ENCODE peak calls at places on chromosomes 12 and 14, in nine cellular contexts. Y is EH; I is CD8-positive, alpha-beta memory T cell; U is SW480; F is glutamatergic neuron; D is A549; G is A172; E is AG04450; Q is cardiac fibroblast. W is an unnamed sample.

GRCh38 chr14:68014771-68015170 is 195.2 kb downstream of the RAD51B start:
- DNase-seq in G (no peak), Q (no peak), E (no peak), I (no peak), Y (no peak), U (no peak), D (no peak), F (no peak), W (no peak)

GRCh38 chr12:15601210-15601800 is 187.9 kb downstream of the EPS8 start:
- DNase-seq in D (peak; percentile 62), I (no peak), Y (peak; percentile 85), F (no peak), U (no peak), Q (peak; percentile 96), G (peak; percentile 21), E (peak; percentile 39), W (peak; percentile 92)

GRCh38 chr12:104570174-104570907 is 113.6 kb downstream of the CHST11 start:
- DNase-seq in F (no peak), I (no peak), G (no peak), U (no peak), E (no peak), D (no peak), Q (no peak), Y (no peak), W (no peak)

GRCh38 chr14:61033851-61034250 is 52.8 kb downstream of the SLC38A6 start:
- DNase-seq in I (no peak), Q (peak; percentile 27), F (no peak), Y (peak; percentile 64), U (no peak), G (no peak), D (no peak), E (no peak), W (peak; percentile 46)

GRCh38 chr14:103428732-103429556 is 43.7 kb downstream of the MARK3 start:
- DNase-seq in I (no peak), E (no peak), F (no peak), Y (no peak), G (no peak), U (no peak), Q (no peak), D (no peak), W (peak; percentile 46)

GRCh38 chr12:76346798-76347420 is 1.3 kb downstream of the BBS10 start:
- DNase-seq in G (peak; percentile 69), I (no peak), F (no peak), U (peak; percentile 64), Y (peak; percentile 80), E (no peak), Q (peak; percentile 81), D (no peak), W (peak; percentile 85)

GRCh38 chr12:27462851-27463250 is 16.3 kb downstream of the SMCO2 start:
- DNase-seq in G (peak; percentile 6), D (no peak), I (no peak), U (no peak), Y (no peak), F (peak; percentile 78), E (no peak), Q (peak; percentile 27), W (no peak)

GRCh38 chr12:15496738-15497137 is 174.4 kb downstream of the PTPRO start:
- DNase-seq in E (no peak), Q (no peak), F (no peak), Y (no peak), I (no peak), G (no peak), U (no peak), D (no peak), W (no peak)

GRCh38 chr14:22737052-22737451 is 29.4 kb upstream of the OXA1L start:
- DNase-seq in I (no peak), U (no peak), Y (no peak), G (no peak), Q (no peak), D (no peak), F (no peak), E (no peak), W (no peak)

GRCh38 chr14:36857842-36858445 is 196.3 kb downstream of the PAX9 start:
- DNase-seq in I (no peak), D (no peak), F (no peak), G (no peak), E (no peak), Y (no peak), U (no peak), Q (no peak), W (no peak)